ENCODE peak calls at places on chromosome 5, in eight cellular contexts. J is activated T-cell treated with anti-CD3 and anti-CD28 coated beads, Interleukin-2, amount 50 U/mL, for 24 hours; Z is mucosa of gallbladder; X is cardiac fibroblast; U is GM23248; R is small intestine; P is activated T-helper 1 cell treated with Interleukin-2 at 50 U/mL for 16 hours; G is SK-N-DZ. Q is an unnamed sample.

GRCh38 chr5:139488269-139488668 is 5.7 kb upstream of the STING1 start:
- DNase-seq in X (no peak), J (no peak), U (no peak), P (no peak), Z (peak), G (no peak), R (no peak), Q (no peak)

GRCh38 chr5:59767753-59768159 is 125.8 kb downstream of the PDE4D start:
- DNase-seq in J (no peak), P (no peak), X (no peak), G (no peak), Z (no peak), R (no peak), U (no peak), Q (no peak)

GRCh38 chr5:132387649-132388117 is 18.2 kb downstream of the SLC22A5 start:
- DNase-seq in X (peak), R (peak), P (no peak), Z (peak), J (no peak), U (peak), G (no peak), Q (peak)

GRCh38 chr5:34657550-34657921 is 1.4 kb downstream of the RAI14 start:
- DNase-seq in G (peak), P (no peak), X (peak), J (no peak), R (no peak), Z (no peak), U (peak), Q (peak)

GRCh38 chr5:156981481-156981880 is 18.5 kb upstream of the TIMD4 start:
- DNase-seq in Z (no peak), G (no peak), J (no peak), X (no peak), R (no peak), U (no peak), P (no peak), Q (no peak)

GRCh38 chr5:94972268-94972667 is 312.6 kb downstream of the MCTP1 start:
- DNase-seq in P (no peak), R (no peak), Z (no peak), U (no peak), J (no peak), G (no peak), X (no peak), Q (no peak)

GRCh38 chr5:2277886-2278285 is 395.2 kb upstream of the IRX4 start:
- DNase-seq in R (no peak), P (no peak), J (no peak), X (no peak), G (no peak), U (no peak), Z (no peak), Q (no peak)

GRCh38 chr5:13378073-13378472 is 566.4 kb downstream of the DNAH5 start:
- DNase-seq in X (no peak), G (no peak), R (no peak), Z (no peak), U (peak), P (no peak), J (no peak), Q (peak)

GRCh38 chr5:76960004-76960625 is 7.3 kb downstream of the CRHBP start:
- DNase-seq in X (no peak), P (no peak), G (no peak), Z (no peak), U (no peak), J (no peak), R (no peak), Q (peak)

GRCh38 chr5:15007549-15008142 is 136.1 kb upstream of the ANKH start:
- DNase-seq in Z (no peak), J (no peak), P (no peak), X (peak), U (peak), R (no peak), G (no peak), Q (no peak)

GRCh38 chr5:8184455-8185063 is 315.6 kb downstream of the MTRR start:
- DNase-seq in U (peak), G (peak), X (peak), R (peak), J (peak), Z (no peak), P (no peak), Q (peak)

GRCh38 chr5:68369436-68370125 is 154.0 kb downstream of the PIK3R1 start:
- DNase-seq in X (no peak), P (no peak), R (peak), U (no peak), Z (no peak), G (no peak), J (no peak), Q (no peak)

GRCh38 chr5:123125172-123125508 is 36.1 kb downstream of the PRDM6 start:
- DNase-seq in J (no peak), Z (no peak), U (peak), R (no peak), G (no peak), X (peak), P (no peak), Q (peak)

GRCh38 chr5:150192462-150192861 is 2.6 kb downstream of the SLC6A7 start:
- DNase-seq in P (no peak), R (no peak), J (no peak), Z (no peak), U (no peak), G (peak), X (no peak), Q (no peak)

Q was measured in SW480.